ENCODE peak calls at places on chromosomes 12 and 14, in four cellular contexts. L, Y, X and W are unnamed samples.

GRCh38 chr12:114443607-114444421 is 37.9 kb upstream of the TBX5 start:
- DNase-seq in L (no peak), X (peak), Y (no peak), W (no peak)

GRCh38 chr12:68119724-68120211 is 39.8 kb downstream of the IFNG start:
- DNase-seq in L (no peak), X (no peak), Y (no peak), W (no peak)

GRCh38 chr14:105859717-105860614 is 333.6 kb downstream of the TMEM121 start:
- DNase-seq in X (no peak), Y (no peak), L (no peak), W (no peak)

GRCh38 chr14:31690056-31690455 is 128.9 kb downstream of the NUBPL start:
- DNase-seq in L (no peak), Y (no peak), X (no peak), W (no peak)

GRCh38 chr12:116881867-116882507 is 746 bp upstream of the HRK start:
- DNase-seq in X (no peak), L (no peak), Y (no peak), W (no peak)

GRCh38 chr12:26696613-26697092 is 136.3 kb downstream of the ITPR2 start:
- DNase-seq in Y (no peak), L (no peak), X (no peak), W (peak)

GRCh38 chr14:62632771-62633170 is 412.5 kb downstream of the KCNH5 start:
- DNase-seq in X (no peak), Y (no peak), L (no peak), W (no peak)

GRCh38 chr12:9364224-9365176 is 156.3 kb upstream of the PZP start:
- DNase-seq in X (peak), L (no peak), Y (peak), W (peak)

GRCh38 chr12:93778306-93778705 is 101.1 kb downstream of the CRADD start:
- DNase-seq in Y (no peak), X (no peak), L (no peak), W (peak)

GRCh38 chr12:53424626-53425514 is 1.2 kb downstream of the AMHR2 start:
- DNase-seq in Y (peak), L (no peak), X (no peak), W (no peak)

GRCh38 chr12:13851828-13852227 is 129.6 kb downstream of the GRIN2B start:
- DNase-seq in L (peak), Y (peak), X (peak), W (no peak)

GRCh38 chr14:91154851-91155625 is 41.2 kb downstream of the DGLUCY start:
- DNase-seq in X (no peak), L (no peak), Y (no peak), W (peak)

GRCh38 chr12:104846056-104846762 is 111.9 kb downstream of the SLC41A2 start:
- DNase-seq in X (no peak), Y (peak), L (no peak), W (peak)

DNA sequence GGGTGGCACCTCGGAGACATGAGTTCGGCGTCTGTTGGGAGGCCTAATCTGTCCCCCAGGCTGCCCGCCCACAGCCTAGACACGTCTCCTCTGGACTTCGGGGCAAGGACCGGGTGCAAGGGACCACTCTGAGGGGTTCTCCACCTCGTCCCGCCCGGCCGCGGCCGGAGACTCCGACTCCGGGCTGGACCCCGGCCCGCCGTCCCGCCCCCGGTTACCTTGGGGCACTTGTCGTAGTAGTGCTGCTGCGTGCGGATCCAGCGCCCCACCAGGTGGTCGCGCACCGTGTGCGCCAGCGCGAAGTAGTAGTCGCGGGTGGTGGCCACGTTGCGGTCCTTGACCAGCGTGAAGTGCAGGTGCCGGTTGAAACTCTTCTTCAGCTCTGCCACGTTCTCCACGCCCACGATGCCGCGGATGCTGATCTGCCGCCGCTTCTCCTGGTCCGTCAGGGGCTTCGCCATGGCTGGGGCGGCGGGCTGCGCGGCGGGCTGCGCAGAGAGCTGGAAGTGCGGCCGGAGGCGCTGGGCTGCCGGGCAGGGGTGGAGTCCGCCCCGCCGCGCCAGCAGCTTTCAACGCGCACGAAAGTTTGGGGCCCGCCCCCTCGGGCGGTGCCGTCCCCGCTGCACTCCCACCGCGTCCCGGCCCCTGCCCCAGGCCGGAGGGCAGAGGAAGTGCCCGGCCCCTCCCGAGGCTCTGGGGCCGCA is at the start of gene PYGL:
- DNase-seq in X (peak), L (peak), Y (peak), W (peak)
- H2BK120ac ChIP-seq in X (no peak), L (peak), Y (no peak), W (peak)

GRCh38 chr12:52160200-52160599 is 31.6 kb downstream of the KRT80 start:
- DNase-seq in X (no peak), L (no peak), Y (no peak), W (no peak)
- H2BK120ac ChIP-seq in X (no peak), L (no peak), Y (no peak), W (no peak)

GRCh38 chr12:7929069-7929792 is 6.8 kb downstream of the SLC2A3 start:
- DNase-seq in X (no peak), L (no peak), Y (no peak), W (no peak)
- H2BK120ac ChIP-seq in X (no peak), L (no peak), Y (no peak), W (no peak)

DNA sequence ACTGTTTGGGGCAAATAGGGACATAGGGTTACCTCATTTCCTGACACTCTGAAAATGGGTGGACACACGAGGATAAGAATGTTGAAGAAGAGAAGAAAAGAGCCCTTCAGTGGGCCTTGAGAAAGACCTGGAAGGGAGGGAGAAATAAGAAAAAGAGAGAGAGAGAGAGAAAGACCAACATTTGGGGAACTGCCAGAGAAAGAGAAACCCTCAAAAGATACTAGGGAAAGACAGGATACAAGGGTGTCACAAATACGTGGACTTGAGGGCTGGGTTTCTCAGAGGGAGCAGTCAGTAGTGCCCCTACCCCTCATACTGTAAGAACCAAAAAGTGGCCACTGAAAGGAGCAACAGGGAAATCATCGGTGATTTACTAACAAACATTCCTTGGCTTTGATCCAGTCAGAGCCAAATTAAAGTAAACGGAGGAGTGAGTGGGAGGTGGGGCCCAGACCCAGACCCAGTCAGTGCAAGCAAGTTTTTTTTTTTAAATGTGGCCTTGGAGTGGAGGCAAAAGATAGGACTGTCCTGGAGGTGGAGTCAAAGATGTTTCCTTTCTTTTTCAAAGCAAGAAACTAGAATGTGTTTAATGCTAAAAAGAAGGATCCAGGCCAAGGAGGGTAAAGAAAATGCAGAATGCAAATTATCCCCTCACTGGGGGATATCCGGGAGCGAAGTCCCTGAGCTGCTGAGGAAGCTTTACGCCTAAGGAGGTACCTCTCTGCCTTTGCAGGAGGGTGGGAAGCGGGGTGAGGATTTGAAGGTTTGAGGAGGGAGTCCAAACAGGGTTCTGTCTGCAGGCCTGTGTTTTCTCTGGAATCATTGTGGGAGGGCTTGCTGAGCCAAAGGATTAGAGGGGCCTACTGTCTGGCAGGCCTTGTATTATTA is 143.4 kb upstream of the AMIGO2 start:
- DNase-seq in X (peak), Y (peak), L (no peak), W (no peak)
- H2BK120ac ChIP-seq in X (no peak), Y (peak), L (no peak), W (peak)

GRCh38 chr12:2286461-2287131 is 233.8 kb downstream of the CACNA1C start:
- DNase-seq in L (no peak), Y (no peak), X (no peak), W (no peak)

GRCh38 chr12:2286051-2286450 is 233.3 kb downstream of the CACNA1C start:
- DNase-seq in X (no peak), L (no peak), Y (no peak), W (no peak)

GRCh38 chr12:2284857-2285256 is 232.1 kb downstream of the CACNA1C start:
- DNase-seq in Y (peak), X (peak), L (peak), W (peak)

GRCh38 chr12:2284321-2284813 is 231.6 kb downstream of the CACNA1C start:
- DNase-seq in X (no peak), Y (no peak), L (no peak), W (peak)

GRCh38 chr12:2285462-2285861 is 232.7 kb downstream of the CACNA1C start:
- DNase-seq in Y (no peak), X (no peak), L (no peak), W (no peak)
- H2BK120ac ChIP-seq in Y (no peak), X (no peak), L (no peak), W (peak)

GRCh38 chr12:31962076-31962475 is 2.9 kb downstream of the RESF1 start:
- DNase-seq in Y (peak), X (no peak), L (no peak), W (no peak)

GRCh38 chr12:31959051-31959700 is at the start of gene RESF1:
- DNase-seq in X (peak), Y (peak), L (peak), W (peak)

GRCh38 chr12:31958601-31959000 is 614 bp upstream of the RESF1 start:
- DNase-seq in L (no peak), X (no peak), Y (peak), W (no peak)

GRCh38 chr12:31961137-31961536 is 1.9 kb downstream of the RESF1 start:
- DNase-seq in L (no peak), X (no peak), Y (no peak), W (no peak)

GRCh38 chr12:31959701-31960391 is 631 bp downstream of the RESF1 start:
- DNase-seq in L (peak), Y (peak), X (no peak), W (peak)
- H2BK120ac ChIP-seq in L (peak), Y (peak), X (no peak), W (no peak)

GRCh38 chr12:50928392-50928791 is 24.0 kb upstream of the HIGD1C start:
- DNase-seq in L (no peak), X (no peak), Y (no peak), W (no peak)

GRCh38 chr12:50926415-50926814 is 25.9 kb upstream of the HIGD1C start:
- DNase-seq in X (no peak), L (no peak), Y (no peak), W (no peak)

GRCh38 chr12:50925920-50926319 is 26.4 kb upstream of the HIGD1C start:
- DNase-seq in X (no peak), Y (no peak), L (no peak), W (no peak)

GRCh38 chr12:50927356-50927755 is 25.0 kb upstream of the HIGD1C start:
- DNase-seq in X (no peak), Y (no peak), L (no peak), W (no peak)

DNA sequence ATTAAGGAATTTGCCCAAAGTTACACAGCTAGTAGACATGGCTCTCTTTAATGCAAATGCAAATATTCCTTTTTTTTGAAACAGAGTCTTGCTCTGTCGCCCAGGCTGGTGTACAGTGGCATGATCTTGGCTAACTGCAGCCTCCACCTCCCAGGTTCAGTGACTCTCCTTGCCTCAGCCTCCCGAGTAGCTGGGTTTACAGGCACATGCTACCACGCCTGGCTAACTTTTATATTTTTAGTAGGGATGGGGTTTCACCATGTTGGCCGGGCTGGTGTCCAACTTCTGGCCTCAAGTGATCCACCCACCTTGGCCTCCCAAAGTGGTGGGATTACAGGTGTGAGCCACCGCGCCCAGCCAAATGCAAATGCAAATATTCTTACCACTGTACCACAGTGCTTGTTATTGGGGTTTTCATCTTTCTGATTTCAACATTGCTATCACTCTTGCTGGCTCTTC is 24.5 kb upstream of the HIGD1C start:
- DNase-seq in L (no peak), Y (no peak), X (no peak), W (no peak)
- H2BK120ac ChIP-seq in L (no peak), Y (no peak), X (no peak), W (peak)

DNA sequence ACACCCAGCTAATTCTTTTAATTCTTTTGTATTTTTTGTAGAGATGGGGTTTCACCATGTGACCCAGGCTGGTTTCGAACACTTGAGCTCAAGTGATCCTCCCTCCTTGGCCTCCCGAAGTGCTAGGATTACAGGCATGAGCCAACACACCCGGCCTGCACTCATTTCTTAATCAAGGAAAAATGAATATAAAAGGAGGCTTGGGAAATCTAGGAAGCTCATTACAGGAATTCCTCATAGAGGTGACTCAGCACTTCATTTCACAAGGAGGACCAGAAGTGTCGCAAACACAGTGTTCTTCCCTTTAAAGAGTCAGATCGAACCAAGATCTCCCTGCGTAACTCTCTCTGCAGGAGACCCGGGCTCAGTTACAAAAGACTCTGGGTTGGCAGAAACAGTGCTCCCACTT is 30.3 kb downstream of the NFKBIA start:
- DNase-seq in L (no peak), Y (peak), X (no peak), W (peak)
- H2BK120ac ChIP-seq in L (no peak), Y (peak), X (no peak), W (peak)

GRCh38 chr14:68583527-68584275 is 209.2 kb downstream of the ZFP36L1 start:
- DNase-seq in Y (no peak), X (no peak), L (no peak), W (no peak)

GRCh38 chr14:68580676-68581075 is 212.2 kb downstream of the ZFP36L1 start:
- DNase-seq in L (no peak), X (no peak), Y (no peak), W (no peak)

GRCh38 chr14:68578597-68578996 is 214.3 kb downstream of the ZFP36L1 start:
- DNase-seq in L (no peak), Y (no peak), X (no peak), W (no peak)

GRCh38 chr14:68576496-68577244 is 216.2 kb downstream of the ZFP36L1 start:
- DNase-seq in Y (no peak), X (no peak), L (no peak), W (peak)

DNA sequence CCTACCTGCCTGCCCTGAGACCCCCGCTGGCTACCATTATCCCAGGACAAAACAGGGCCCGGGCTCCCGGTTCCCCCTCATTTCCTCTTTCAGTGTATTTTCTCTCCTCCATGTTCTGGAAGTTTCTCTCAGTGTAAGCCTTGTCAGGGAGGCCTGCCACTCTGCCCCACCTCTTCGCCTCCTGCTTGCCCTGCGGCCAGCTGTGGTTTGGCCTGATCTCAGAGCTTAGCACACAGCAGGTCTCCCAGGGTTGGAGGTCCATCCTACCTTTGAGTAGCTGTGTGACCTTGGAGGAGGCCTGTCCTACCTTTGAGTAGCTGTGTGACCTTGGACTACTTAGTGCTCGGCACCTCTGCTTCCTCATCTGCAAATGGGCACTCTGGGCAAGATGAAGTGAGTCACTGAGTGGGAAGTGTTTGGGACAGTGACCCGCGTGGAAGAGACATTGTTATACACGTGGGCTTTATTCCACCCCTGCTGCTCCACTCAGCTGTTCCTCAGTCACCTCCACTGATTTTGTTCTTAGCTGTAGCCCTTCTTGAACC is 212.7 kb downstream of the ZFP36L1 start:
- DNase-seq in X (no peak), Y (no peak), L (no peak), W (no peak)
- H2BK120ac ChIP-seq in X (no peak), Y (no peak), L (no peak), W (peak)